ENCODE peak calls at places on chromosomes 7 and 10, in seven cellular contexts. One of them, this sample, is unnamed.

GRCh38 chr7:123641901-123642300 is 13.8 kb upstream of the LMOD2 start:
- DNase-seq in tibial nerve: no peak
- DNase-seq in hepatocyte: no peak
- DNase-seq in activated CD8-positive, alpha-beta T cell treated with anti-CD3 and anti-CD28 coated beads for 36 hours: no peak
- DNase-seq in coronary artery: no peak
- DNase-seq in H1: no peak
- DNase-seq in cardiac muscle cell: no peak
- DNase-seq in this sample: no peak

GRCh38 chr7:99372275-99373085 is 2.0 kb upstream of the ARPC1B start:
- DNase-seq in tibial nerve: no peak
- DNase-seq in hepatocyte: peak; percentile 71
- DNase-seq in activated CD8-positive, alpha-beta T cell treated with anti-CD3 and anti-CD28 coated beads for 36 hours: peak; percentile 41
- DNase-seq in coronary artery: no peak
- DNase-seq in H1: no peak
- DNase-seq in cardiac muscle cell: peak; percentile 87
- DNase-seq in this sample: peak; percentile 63

GRCh38 chr10:986881-987634 is 1.2 kb upstream of the GTPBP4 start:
- DNase-seq in tibial nerve: no peak
- DNase-seq in hepatocyte: no peak
- DNase-seq in activated CD8-positive, alpha-beta T cell treated with anti-CD3 and anti-CD28 coated beads for 36 hours: no peak
- DNase-seq in coronary artery: no peak
- DNase-seq in H1: no peak
- DNase-seq in cardiac muscle cell: no peak
- DNase-seq in this sample: no peak

GRCh38 chr10:4812952-4813351 is 13.1 kb upstream of the AKR1E2 start:
- DNase-seq in tibial nerve: no peak
- DNase-seq in hepatocyte: peak; percentile 71
- DNase-seq in activated CD8-positive, alpha-beta T cell treated with anti-CD3 and anti-CD28 coated beads for 36 hours: no peak
- DNase-seq in coronary artery: no peak
- DNase-seq in H1: no peak
- DNase-seq in cardiac muscle cell: no peak
- DNase-seq in this sample: no peak

GRCh38 chr7:80725181-80725611 is 86.8 kb downstream of the CD36 start:
- DNase-seq in tibial nerve: no peak
- DNase-seq in hepatocyte: no peak
- DNase-seq in activated CD8-positive, alpha-beta T cell treated with anti-CD3 and anti-CD28 coated beads for 36 hours: no peak
- DNase-seq in coronary artery: no peak
- DNase-seq in H1: no peak
- DNase-seq in cardiac muscle cell: no peak
- DNase-seq in this sample: no peak

GRCh38 chr10:123896217-123896927 is 4.8 kb upstream of the CPXM2 start:
- DNase-seq in tibial nerve: no peak
- DNase-seq in hepatocyte: no peak
- DNase-seq in activated CD8-positive, alpha-beta T cell treated with anti-CD3 and anti-CD28 coated beads for 36 hours: no peak
- DNase-seq in coronary artery: no peak
- DNase-seq in H1: no peak
- DNase-seq in cardiac muscle cell: no peak
- DNase-seq in this sample: no peak

GRCh38 chr7:117582219-117582704 is 102.4 kb downstream of the CFTR start:
- DNase-seq in tibial nerve: peak; percentile 36
- DNase-seq in hepatocyte: peak; percentile 56
- DNase-seq in activated CD8-positive, alpha-beta T cell treated with anti-CD3 and anti-CD28 coated beads for 36 hours: no peak
- DNase-seq in coronary artery: peak; percentile 90
- DNase-seq in H1: peak; percentile 9
- DNase-seq in cardiac muscle cell: peak; percentile 62
- DNase-seq in this sample: no peak

GRCh38 chr7:146647444-146647843 is 530.8 kb downstream of the CNTNAP2 start:
- DNase-seq in tibial nerve: no peak
- DNase-seq in hepatocyte: no peak
- DNase-seq in activated CD8-positive, alpha-beta T cell treated with anti-CD3 and anti-CD28 coated beads for 36 hours: no peak
- DNase-seq in coronary artery: no peak
- DNase-seq in H1: no peak
- DNase-seq in cardiac muscle cell: no peak
- DNase-seq in this sample: no peak

GRCh38 chr7:94823952-94824351 is 83.4 kb upstream of the PPP1R9A start:
- DNase-seq in tibial nerve: no peak
- DNase-seq in hepatocyte: peak; percentile 26
- DNase-seq in activated CD8-positive, alpha-beta T cell treated with anti-CD3 and anti-CD28 coated beads for 36 hours: no peak
- DNase-seq in coronary artery: no peak
- DNase-seq in H1: no peak
- DNase-seq in cardiac muscle cell: no peak
- DNase-seq in this sample: no peak

GRCh38 chr10:102812213-102812876 is 24.9 kb downstream of the CYP17A1 start:
- DNase-seq in tibial nerve: no peak
- DNase-seq in hepatocyte: no peak
- DNase-seq in activated CD8-positive, alpha-beta T cell treated with anti-CD3 and anti-CD28 coated beads for 36 hours: no peak
- DNase-seq in coronary artery: no peak
- DNase-seq in H1: no peak
- DNase-seq in cardiac muscle cell: no peak
- DNase-seq in this sample: no peak

GRCh38 chr10:127881262-127881661 is 11.5 kb downstream of the CLRN3 start:
- DNase-seq in tibial nerve: no peak
- DNase-seq in hepatocyte: peak; percentile 79
- DNase-seq in activated CD8-positive, alpha-beta T cell treated with anti-CD3 and anti-CD28 coated beads for 36 hours: no peak
- DNase-seq in coronary artery: no peak
- DNase-seq in H1: no peak
- DNase-seq in cardiac muscle cell: no peak
- DNase-seq in this sample: peak; percentile 82

GRCh38 chr7:80386686-80387085 is 125.2 kb downstream of the GNAT3 start:
- DNase-seq in tibial nerve: no peak
- DNase-seq in hepatocyte: no peak
- DNase-seq in activated CD8-positive, alpha-beta T cell treated with anti-CD3 and anti-CD28 coated beads for 36 hours: no peak
- DNase-seq in coronary artery: no peak
- DNase-seq in H1: no peak
- DNase-seq in cardiac muscle cell: no peak
- DNase-seq in this sample: no peak

GRCh38 chr7:66639773-66640172 is 11.1 kb downstream of the KCTD7 start:
- DNase-seq in tibial nerve: no peak
- DNase-seq in hepatocyte: no peak
- DNase-seq in activated CD8-positive, alpha-beta T cell treated with anti-CD3 and anti-CD28 coated beads for 36 hours: no peak
- DNase-seq in coronary artery: no peak
- DNase-seq in H1: no peak
- DNase-seq in cardiac muscle cell: no peak
- DNase-seq in this sample: no peak

GRCh38 chr10:86413046-86413728 is 46.6 kb upstream of the GRID1 start:
- DNase-seq in tibial nerve: no peak
- DNase-seq in hepatocyte: no peak
- DNase-seq in activated CD8-positive, alpha-beta T cell treated with anti-CD3 and anti-CD28 coated beads for 36 hours: peak; percentile 56
- DNase-seq in coronary artery: no peak
- DNase-seq in H1: no peak
- DNase-seq in cardiac muscle cell: no peak
- DNase-seq in this sample: no peak

GRCh38 chr7:34337163-34337562 is 320.9 kb upstream of the NPSR1 start:
- DNase-seq in tibial nerve: no peak
- DNase-seq in hepatocyte: no peak
- DNase-seq in activated CD8-positive, alpha-beta T cell treated with anti-CD3 and anti-CD28 coated beads for 36 hours: no peak
- DNase-seq in coronary artery: no peak
- DNase-seq in H1: no peak
- DNase-seq in cardiac muscle cell: no peak
- DNase-seq in this sample: no peak

GRCh38 chr7:123745437-123745836 is 3.4 kb downstream of the WASL start:
- DNase-seq in tibial nerve: no peak
- DNase-seq in hepatocyte: no peak
- DNase-seq in activated CD8-positive, alpha-beta T cell treated with anti-CD3 and anti-CD28 coated beads for 36 hours: no peak
- DNase-seq in coronary artery: no peak
- DNase-seq in H1: no peak
- DNase-seq in cardiac muscle cell: no peak
- DNase-seq in this sample: no peak

GRCh38 chr7:4738711-4739527 is 36.5 kb upstream of the AP5Z1 start:
- DNase-seq in tibial nerve: no peak
- DNase-seq in hepatocyte: peak; percentile 75
- DNase-seq in activated CD8-positive, alpha-beta T cell treated with anti-CD3 and anti-CD28 coated beads for 36 hours: peak; percentile 55
- DNase-seq in coronary artery: peak; percentile 85
- DNase-seq in H1: no peak
- DNase-seq in cardiac muscle cell: peak; percentile 54
- DNase-seq in this sample: no peak

GRCh38 chr10:129586897-129587443 is 119.9 kb downstream of the MGMT start:
- DNase-seq in tibial nerve: no peak
- DNase-seq in hepatocyte: no peak
- DNase-seq in activated CD8-positive, alpha-beta T cell treated with anti-CD3 and anti-CD28 coated beads for 36 hours: no peak
- DNase-seq in coronary artery: no peak
- DNase-seq in H1: no peak
- DNase-seq in cardiac muscle cell: no peak
- DNase-seq in this sample: no peak

GRCh38 chr7:35707422-35707821 is 12.5 kb upstream of the HERPUD2 start:
- DNase-seq in tibial nerve: no peak
- DNase-seq in hepatocyte: no peak
- DNase-seq in activated CD8-positive, alpha-beta T cell treated with anti-CD3 and anti-CD28 coated beads for 36 hours: no peak
- DNase-seq in coronary artery: no peak
- DNase-seq in H1: no peak
- DNase-seq in cardiac muscle cell: no peak
- DNase-seq in this sample: no peak

GRCh38 chr10:124117879-124118278 is 24.5 kb upstream of the CHST15 start:
- DNase-seq in tibial nerve: no peak
- DNase-seq in hepatocyte: no peak
- DNase-seq in activated CD8-positive, alpha-beta T cell treated with anti-CD3 and anti-CD28 coated beads for 36 hours: no peak
- DNase-seq in coronary artery: no peak
- DNase-seq in H1: no peak
- DNase-seq in cardiac muscle cell: no peak
- DNase-seq in this sample: no peak

GRCh38 chr10:96124230-96125141 is 5.6 kb upstream of the ZNF518A start:
- DNase-seq in tibial nerve: no peak
- DNase-seq in hepatocyte: peak; percentile 78
- DNase-seq in activated CD8-positive, alpha-beta T cell treated with anti-CD3 and anti-CD28 coated beads for 36 hours: no peak
- DNase-seq in coronary artery: no peak
- DNase-seq in H1: peak; percentile 29
- DNase-seq in cardiac muscle cell: peak; percentile 61
- DNase-seq in this sample: peak; percentile 74

GRCh38 chr7:79236352-79237028 is 217.0 kb downstream of the MAGI2 start:
- DNase-seq in tibial nerve: no peak
- DNase-seq in hepatocyte: no peak
- DNase-seq in activated CD8-positive, alpha-beta T cell treated with anti-CD3 and anti-CD28 coated beads for 36 hours: no peak
- DNase-seq in coronary artery: no peak
- DNase-seq in H1: no peak
- DNase-seq in cardiac muscle cell: no peak
- DNase-seq in this sample: no peak

GRCh38 chr7:79240413-79240812 is 213.1 kb downstream of the MAGI2 start:
- DNase-seq in tibial nerve: no peak
- DNase-seq in hepatocyte: no peak
- DNase-seq in activated CD8-positive, alpha-beta T cell treated with anti-CD3 and anti-CD28 coated beads for 36 hours: no peak
- DNase-seq in coronary artery: no peak
- DNase-seq in H1: no peak
- DNase-seq in cardiac muscle cell: no peak
- DNase-seq in this sample: no peak

GRCh38 chr7:79245623-79246249 is 207.7 kb downstream of the MAGI2 start:
- DNase-seq in tibial nerve: no peak
- DNase-seq in hepatocyte: peak; percentile 17
- DNase-seq in activated CD8-positive, alpha-beta T cell treated with anti-CD3 and anti-CD28 coated beads for 36 hours: no peak
- DNase-seq in coronary artery: no peak
- DNase-seq in H1: no peak
- DNase-seq in cardiac muscle cell: no peak
- DNase-seq in this sample: no peak

GRCh38 chr7:79244482-79244881 is 209.0 kb downstream of the MAGI2 start:
- DNase-seq in tibial nerve: no peak
- DNase-seq in hepatocyte: no peak
- DNase-seq in activated CD8-positive, alpha-beta T cell treated with anti-CD3 and anti-CD28 coated beads for 36 hours: no peak
- DNase-seq in coronary artery: no peak
- DNase-seq in H1: no peak
- DNase-seq in cardiac muscle cell: no peak
- DNase-seq in this sample: no peak

DNA sequence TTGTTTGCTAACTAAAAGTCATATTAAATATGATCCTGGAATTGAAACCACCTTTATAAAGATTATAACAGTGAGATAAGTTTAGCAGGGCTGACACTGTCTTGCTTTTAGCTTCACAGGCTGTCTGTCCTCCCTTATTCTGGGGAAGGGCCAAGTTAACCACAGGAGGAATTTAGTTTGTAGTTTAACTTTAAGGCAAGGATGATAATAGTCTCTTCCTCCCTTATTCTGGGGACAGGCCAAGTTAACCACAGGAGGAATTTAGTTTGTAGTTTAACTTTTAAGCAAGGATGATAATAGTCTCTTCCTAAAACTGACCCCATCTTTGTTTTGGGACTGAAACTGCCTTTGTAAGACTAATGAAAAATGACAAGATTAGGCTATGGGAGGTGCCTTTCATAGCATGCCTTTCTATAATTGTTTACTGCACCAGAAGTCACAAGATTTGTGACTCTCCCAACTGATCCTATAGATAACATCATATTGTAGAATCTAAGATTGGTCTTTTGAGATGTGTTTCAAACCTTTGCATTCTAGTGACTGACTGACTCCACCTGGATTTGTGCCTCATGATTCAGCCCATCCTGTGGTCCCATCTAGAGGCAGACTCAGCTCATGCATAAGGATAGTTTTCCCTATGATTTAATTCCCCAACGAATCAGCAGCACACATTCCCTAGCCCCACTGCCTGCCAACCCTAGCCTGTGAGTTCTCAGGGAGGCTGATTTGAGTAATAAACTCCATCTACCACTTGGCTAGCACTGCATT is 212.0 kb downstream of the MAGI2 start:
- DNase-seq in tibial nerve: no peak
- DNase-seq in hepatocyte: no peak
- DNase-seq in activated CD8-positive, alpha-beta T cell treated with anti-CD3 and anti-CD28 coated beads for 36 hours: no peak
- DNase-seq in coronary artery: no peak
- DNase-seq in H1: no peak
- DNase-seq in cardiac muscle cell: no peak
- DNase-seq in this sample: no peak
- TF ChIP-seq CTCF in tibial nerve: no peak
- TF ChIP-seq CTCF in hepatocyte: no peak
- TF ChIP-seq CTCF in activated CD8-positive, alpha-beta T cell treated with anti-CD3 and anti-CD28 coated beads for 36 hours: no peak
- TF ChIP-seq CTCF in coronary artery: no peak
- TF ChIP-seq CTCF in H1: no peak
- TF ChIP-seq CTCF in cardiac muscle cell: no peak
- TF ChIP-seq CTCF in this sample: no peak

DNA sequence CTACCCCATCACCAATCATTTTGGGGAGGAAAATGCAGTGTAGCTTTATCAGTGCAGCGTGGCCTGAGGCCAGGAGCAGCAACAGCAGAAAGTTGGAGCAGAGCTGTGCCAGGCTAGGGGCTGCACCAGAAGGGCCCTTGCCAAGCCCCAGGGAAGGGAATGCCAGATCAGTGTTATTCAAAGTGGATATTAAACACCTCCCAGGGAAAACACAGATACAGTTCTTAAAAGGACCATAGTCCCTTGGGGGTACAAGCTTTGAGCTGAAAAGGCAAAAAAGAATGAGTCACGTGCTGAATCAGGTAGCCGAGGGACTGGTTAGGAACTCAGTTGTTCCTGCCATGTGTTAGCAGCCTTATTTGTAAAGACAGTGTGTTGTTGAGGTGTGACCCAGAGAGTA is 54.0 kb downstream of the GSDME start:
- DNase-seq in tibial nerve: no peak
- DNase-seq in hepatocyte: no peak
- DNase-seq in activated CD8-positive, alpha-beta T cell treated with anti-CD3 and anti-CD28 coated beads for 36 hours: no peak
- DNase-seq in coronary artery: no peak
- DNase-seq in H1: no peak
- DNase-seq in cardiac muscle cell: no peak
- DNase-seq in this sample: no peak
- TF ChIP-seq CTCF in tibial nerve: no peak
- TF ChIP-seq CTCF in hepatocyte: no peak
- TF ChIP-seq CTCF in activated CD8-positive, alpha-beta T cell treated with anti-CD3 and anti-CD28 coated beads for 36 hours: no peak
- TF ChIP-seq CTCF in coronary artery: no peak
- TF ChIP-seq CTCF in H1: no peak
- TF ChIP-seq CTCF in cardiac muscle cell: no peak
- TF ChIP-seq CTCF in this sample: no peak

GRCh38 chr7:143494622-143495021 is 16.9 kb downstream of the TAS2R41 start:
- DNase-seq in tibial nerve: no peak
- DNase-seq in hepatocyte: no peak
- DNase-seq in activated CD8-positive, alpha-beta T cell treated with anti-CD3 and anti-CD28 coated beads for 36 hours: no peak
- DNase-seq in coronary artery: no peak
- DNase-seq in H1: no peak
- DNase-seq in cardiac muscle cell: no peak
- DNase-seq in this sample: no peak
- TF ChIP-seq CTCF in tibial nerve: no peak
- TF ChIP-seq CTCF in hepatocyte: no peak
- TF ChIP-seq CTCF in activated CD8-positive, alpha-beta T cell treated with anti-CD3 and anti-CD28 coated beads for 36 hours: no peak
- TF ChIP-seq CTCF in coronary artery: no peak
- TF ChIP-seq CTCF in H1: no peak
- TF ChIP-seq CTCF in cardiac muscle cell: no peak
- TF ChIP-seq CTCF in this sample: no peak

GRCh38 chr7:6579446-6579845 is 2.2 kb downstream of the ZDHHC4 start:
- DNase-seq in tibial nerve: no peak
- DNase-seq in hepatocyte: no peak
- DNase-seq in activated CD8-positive, alpha-beta T cell treated with anti-CD3 and anti-CD28 coated beads for 36 hours: no peak
- DNase-seq in coronary artery: no peak
- DNase-seq in H1: no peak
- DNase-seq in cardiac muscle cell: no peak
- DNase-seq in this sample: no peak
- TF ChIP-seq CTCF in tibial nerve: no peak
- TF ChIP-seq CTCF in hepatocyte: no peak
- TF ChIP-seq CTCF in activated CD8-positive, alpha-beta T cell treated with anti-CD3 and anti-CD28 coated beads for 36 hours: peak; percentile 29
- TF ChIP-seq CTCF in coronary artery: no peak
- TF ChIP-seq CTCF in H1: peak; percentile 41
- TF ChIP-seq CTCF in cardiac muscle cell: peak; percentile 16
- TF ChIP-seq CTCF in this sample: no peak